ENCODE peak calls at places on chromosomes 12 and 14, in six cellular contexts. One of them, this sample, is unnamed.

GRCh38 chr12:7934153-7934552 is 1.8 kb downstream of the SLC2A3 start:
- DNase-seq in mesenchymal stem cell: peak
- DNase-seq in neuronal stem cell: no peak
- DNase-seq in H9: no peak
- DNase-seq in trophoblast cell: no peak
- DNase-seq in H1: no peak
- DNase-seq in this sample: no peak

GRCh38 chr14:31550589-31550988 is 10.6 kb upstream of the NUBPL start:
- DNase-seq in H9: no peak
- DNase-seq in mesenchymal stem cell: no peak
- DNase-seq in neuronal stem cell: no peak
- DNase-seq in H1: no peak
- DNase-seq in trophoblast cell: no peak
- DNase-seq in this sample: no peak

GRCh38 chr12:32273063-32273521 is 126.3 kb upstream of the FGD4 start:
- DNase-seq in neuronal stem cell: no peak
- DNase-seq in H9: no peak
- DNase-seq in H1: no peak
- DNase-seq in mesenchymal stem cell: no peak
- DNase-seq in trophoblast cell: no peak
- DNase-seq in this sample: peak

GRCh38 chr12:55930771-55931316 is at the start of gene DGKA:
- DNase-seq in neuronal stem cell: no peak
- DNase-seq in H9: peak
- DNase-seq in trophoblast cell: no peak
- DNase-seq in mesenchymal stem cell: peak
- DNase-seq in H1: no peak
- DNase-seq in this sample: peak

GRCh38 chr12:77167801-77168200 is 102.4 kb upstream of the E2F7 start:
- DNase-seq in trophoblast cell: no peak
- DNase-seq in neuronal stem cell: no peak
- DNase-seq in mesenchymal stem cell: no peak
- DNase-seq in H9: no peak
- DNase-seq in H1: no peak
- DNase-seq in this sample: no peak

GRCh38 chr12:132163911-132164288 is 19.6 kb downstream of the NOC4L start:
- DNase-seq in H9: no peak
- DNase-seq in mesenchymal stem cell: no peak
- DNase-seq in neuronal stem cell: no peak
- DNase-seq in H1: no peak
- DNase-seq in trophoblast cell: no peak
- DNase-seq in this sample: no peak

GRCh38 chr12:54870048-54870447 is 15.7 kb downstream of the MUCL1 start:
- DNase-seq in H1: no peak
- DNase-seq in trophoblast cell: no peak
- DNase-seq in neuronal stem cell: no peak
- DNase-seq in H9: no peak
- DNase-seq in mesenchymal stem cell: no peak
- DNase-seq in this sample: no peak

GRCh38 chr14:23951590-23952143 is 1.9 kb upstream of the DHRS4 start:
- DNase-seq in trophoblast cell: no peak
- DNase-seq in mesenchymal stem cell: no peak
- DNase-seq in H9: peak
- DNase-seq in H1: peak
- DNase-seq in neuronal stem cell: no peak
- DNase-seq in this sample: no peak

GRCh38 chr12:95623554-95624170 is 72.4 kb upstream of the USP44 start:
- DNase-seq in mesenchymal stem cell: peak
- DNase-seq in H1: peak
- DNase-seq in trophoblast cell: peak
- DNase-seq in neuronal stem cell: peak
- DNase-seq in H9: peak
- DNase-seq in this sample: peak

GRCh38 chr14:29906256-29906885 is 21.3 kb downstream of the PRKD1 start:
- DNase-seq in neuronal stem cell: no peak
- DNase-seq in H1: no peak
- DNase-seq in trophoblast cell: no peak
- DNase-seq in mesenchymal stem cell: no peak
- DNase-seq in H9: no peak
- DNase-seq in this sample: peak

GRCh38 chr14:105864116-105864515 is 337.7 kb downstream of the TMEM121 start:
- DNase-seq in H9: peak
- DNase-seq in H1: no peak
- DNase-seq in mesenchymal stem cell: no peak
- DNase-seq in trophoblast cell: no peak
- DNase-seq in neuronal stem cell: no peak
- DNase-seq in this sample: no peak

GRCh38 chr12:66144796-66145754 is 14.5 kb upstream of the LLPH start:
- DNase-seq in H9: no peak
- DNase-seq in H1: no peak
- DNase-seq in mesenchymal stem cell: peak
- DNase-seq in neuronal stem cell: peak
- DNase-seq in trophoblast cell: peak
- DNase-seq in this sample: peak

GRCh38 chr14:68285421-68286179 is 466.0 kb downstream of the RAD51B start:
- DNase-seq in neuronal stem cell: no peak
- DNase-seq in trophoblast cell: no peak
- DNase-seq in H1: no peak
- DNase-seq in mesenchymal stem cell: no peak
- DNase-seq in H9: no peak
- DNase-seq in this sample: no peak

GRCh38 chr12:80778005-80778541 is 61.4 kb downstream of the MYF5 start:
- DNase-seq in trophoblast cell: no peak
- DNase-seq in H1: no peak
- DNase-seq in H9: no peak
- DNase-seq in neuronal stem cell: no peak
- DNase-seq in mesenchymal stem cell: peak
- DNase-seq in this sample: peak

GRCh38 chr12:97022831-97023230 is 115.8 kb downstream of the NEDD1 start:
- DNase-seq in mesenchymal stem cell: no peak
- DNase-seq in trophoblast cell: no peak
- DNase-seq in H9: no peak
- DNase-seq in neuronal stem cell: no peak
- DNase-seq in H1: no peak
- DNase-seq in this sample: no peak

GRCh38 chr14:69387311-69387710 is 10.8 kb downstream of the ERH start:
- DNase-seq in trophoblast cell: no peak
- DNase-seq in H1: no peak
- DNase-seq in neuronal stem cell: no peak
- DNase-seq in H9: no peak
- DNase-seq in mesenchymal stem cell: no peak
- DNase-seq in this sample: peak

GRCh38 chr12:38528527-38528926 is 212.0 kb downstream of the ALG10B start:
- DNase-seq in trophoblast cell: no peak
- DNase-seq in neuronal stem cell: no peak
- DNase-seq in mesenchymal stem cell: no peak
- DNase-seq in H9: no peak
- DNase-seq in H1: no peak
- DNase-seq in this sample: no peak

GRCh38 chr12:65895031-65895430 is 70.7 kb downstream of the HMGA2 start:
- DNase-seq in H9: no peak
- DNase-seq in neuronal stem cell: no peak
- DNase-seq in mesenchymal stem cell: no peak
- DNase-seq in trophoblast cell: no peak
- DNase-seq in H1: no peak
- DNase-seq in this sample: no peak

GRCh38 chr14:23058654-23059504 is 1.6 kb upstream of the CDH24 start:
- DNase-seq in H9: no peak
- DNase-seq in neuronal stem cell: no peak
- DNase-seq in trophoblast cell: no peak
- DNase-seq in H1: no peak
- DNase-seq in mesenchymal stem cell: no peak
- DNase-seq in this sample: no peak

GRCh38 chr12:7144414-7145120 is 14.4 kb downstream of the CLSTN3 start:
- DNase-seq in H1: no peak
- DNase-seq in neuronal stem cell: no peak
- DNase-seq in mesenchymal stem cell: peak
- DNase-seq in trophoblast cell: no peak
- DNase-seq in H9: no peak
- DNase-seq in this sample: peak

GRCh38 chr14:29320261-29320660 is 553.7 kb downstream of the FOXG1 start:
- DNase-seq in H9: no peak
- DNase-seq in H1: peak
- DNase-seq in mesenchymal stem cell: peak
- DNase-seq in neuronal stem cell: no peak
- DNase-seq in trophoblast cell: no peak
- DNase-seq in this sample: peak

GRCh38 chr12:71581206-71581605 is 82.4 kb downstream of the ZFC3H1 start:
- DNase-seq in H1: no peak
- DNase-seq in mesenchymal stem cell: no peak
- DNase-seq in neuronal stem cell: no peak
- DNase-seq in H9: no peak
- DNase-seq in trophoblast cell: peak
- DNase-seq in this sample: no peak

GRCh38 chr14:20454645-20455354 is at the start of the genes APEX1 and OSGEP:
- DNase-seq in neuronal stem cell: peak
- DNase-seq in H9: peak
- DNase-seq in H1: peak
- DNase-seq in trophoblast cell: peak
- DNase-seq in mesenchymal stem cell: peak
- DNase-seq in this sample: peak
- H3K23ac ChIP-seq in neuronal stem cell: peak
- H3K23ac ChIP-seq in H9: no peak
- H3K23ac ChIP-seq in H1: no peak
- H3K23ac ChIP-seq in trophoblast cell: no peak
- H3K23ac ChIP-seq in mesenchymal stem cell: no peak
- H3K23ac ChIP-seq in this sample: peak

GRCh38 chr12:61365001-61365400 is 895.2 kb upstream of the USP15 start:
- DNase-seq in trophoblast cell: no peak
- DNase-seq in neuronal stem cell: no peak
- DNase-seq in H9: no peak
- DNase-seq in mesenchymal stem cell: no peak
- DNase-seq in H1: no peak
- DNase-seq in this sample: no peak
- H3K4me2 ChIP-seq in trophoblast cell: no peak
- H3K4me2 ChIP-seq in neuronal stem cell: no peak
- H3K4me2 ChIP-seq in H9: no peak
- H3K4me2 ChIP-seq in mesenchymal stem cell: no peak
- H3K4me2 ChIP-seq in H1: no peak
- H3K4me2 ChIP-seq in this sample: no peak

GRCh38 chr14:36767603-36768281 is 106.1 kb downstream of the PAX9 start:
- DNase-seq in neuronal stem cell: no peak
- DNase-seq in trophoblast cell: peak
- DNase-seq in H1: no peak
- DNase-seq in mesenchymal stem cell: no peak
- DNase-seq in H9: no peak
- DNase-seq in this sample: no peak

GRCh38 chr14:36771256-36771655 is 109.6 kb downstream of the PAX9 start:
- DNase-seq in neuronal stem cell: no peak
- DNase-seq in mesenchymal stem cell: no peak
- DNase-seq in H9: no peak
- DNase-seq in trophoblast cell: peak
- DNase-seq in H1: no peak
- DNase-seq in this sample: no peak

GRCh38 chr14:36768638-36769337 is 107.1 kb downstream of the PAX9 start:
- DNase-seq in trophoblast cell: no peak
- DNase-seq in neuronal stem cell: no peak
- DNase-seq in mesenchymal stem cell: no peak
- DNase-seq in H9: no peak
- DNase-seq in H1: no peak
- DNase-seq in this sample: no peak

DNA sequence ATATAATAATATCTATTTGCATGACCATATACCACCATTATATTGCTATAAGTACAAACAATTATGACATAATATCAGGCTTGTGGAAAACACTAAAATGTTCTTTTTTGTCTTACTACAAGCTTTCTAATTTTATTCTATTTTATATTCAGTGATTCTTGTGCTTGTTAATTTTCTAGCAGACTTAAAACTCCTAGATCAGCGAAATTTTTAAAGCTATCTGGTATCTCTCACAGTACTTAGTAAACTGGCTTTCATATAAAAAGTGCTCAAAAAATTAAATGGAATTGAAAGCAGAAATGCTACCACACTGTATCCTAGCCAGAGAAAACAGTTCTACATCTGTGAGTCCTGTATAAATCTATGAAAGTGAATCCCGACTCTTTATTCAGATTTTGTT is 105.3 kb downstream of the PAX9 start:
- DNase-seq in neuronal stem cell: no peak
- DNase-seq in trophoblast cell: no peak
- DNase-seq in H9: no peak
- DNase-seq in H1: no peak
- DNase-seq in mesenchymal stem cell: no peak
- DNase-seq in this sample: no peak
- H2AFZ ChIP-seq in neuronal stem cell: no peak
- H2AFZ ChIP-seq in trophoblast cell: no peak
- H2AFZ ChIP-seq in H9: no peak
- H2AFZ ChIP-seq in H1: no peak
- H2AFZ ChIP-seq in mesenchymal stem cell: no peak
- H2AFZ ChIP-seq in this sample: no peak

DNA sequence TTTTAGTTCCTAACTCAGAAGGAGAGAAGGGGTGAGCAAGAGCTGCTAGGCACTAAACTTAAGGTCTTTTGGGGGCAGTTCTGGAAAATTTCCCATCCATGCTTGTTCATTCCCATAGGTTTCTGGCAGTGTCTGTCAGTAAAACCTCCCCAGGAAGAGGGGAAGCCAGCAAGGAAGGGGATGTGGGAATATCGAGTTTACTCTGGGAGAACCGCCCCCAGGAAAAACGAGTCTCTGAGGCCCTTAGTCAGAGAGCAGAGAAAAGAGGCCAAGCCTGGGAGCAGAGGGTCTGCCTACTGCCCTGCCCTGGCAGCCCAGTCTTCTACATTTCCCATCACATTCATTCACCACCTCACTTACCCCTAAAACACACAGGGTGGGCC is 55.9 kb downstream of the TMCC3 start:
- DNase-seq in neuronal stem cell: no peak
- DNase-seq in H1: no peak
- DNase-seq in trophoblast cell: no peak
- DNase-seq in H9: no peak
- DNase-seq in mesenchymal stem cell: no peak
- DNase-seq in this sample: no peak
- H3K23ac ChIP-seq in neuronal stem cell: no peak
- H3K23ac ChIP-seq in H1: no peak
- H3K23ac ChIP-seq in trophoblast cell: no peak
- H3K23ac ChIP-seq in H9: no peak
- H3K23ac ChIP-seq in mesenchymal stem cell: no peak
- H3K23ac ChIP-seq in this sample: no peak

DNA sequence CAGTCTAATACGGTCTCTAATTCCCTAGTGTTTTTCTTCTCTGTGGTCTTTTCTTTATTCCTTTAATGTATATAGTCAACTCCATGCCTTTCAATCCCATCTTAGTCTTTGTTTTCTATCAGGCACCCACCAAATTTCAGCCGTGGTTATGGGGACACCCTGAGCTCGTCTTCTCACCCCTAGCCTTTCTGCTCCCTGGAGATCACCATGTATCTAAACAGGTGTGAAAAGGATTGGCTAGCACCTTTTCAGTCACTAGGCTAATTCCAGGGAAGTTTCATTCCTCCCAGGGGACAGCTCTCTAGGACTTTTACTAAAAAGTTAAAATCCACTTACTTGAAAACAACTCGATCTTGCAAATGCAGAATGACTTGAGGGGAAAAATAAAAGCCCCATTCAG is 291.3 kb downstream of the ETNK1 start:
- DNase-seq in H9: no peak
- DNase-seq in H1: no peak
- DNase-seq in mesenchymal stem cell: no peak
- DNase-seq in neuronal stem cell: no peak
- DNase-seq in trophoblast cell: no peak
- DNase-seq in this sample: no peak
- H3K4me2 ChIP-seq in H9: no peak
- H3K4me2 ChIP-seq in H1: no peak
- H3K4me2 ChIP-seq in mesenchymal stem cell: no peak
- H3K4me2 ChIP-seq in neuronal stem cell: no peak
- H3K4me2 ChIP-seq in trophoblast cell: no peak
- H3K4me2 ChIP-seq in this sample: no peak